ENCODE peak calls at places on chromosomes 12 and 14, in eight cellular contexts. One of them, this sample, is unnamed.

GRCh38 chr14:73786942-73787759 is 64.5 kb upstream of the PTGR2 start:
- DNase-seq in Peyer's patch: peak; percentile 86
- DNase-seq in prostate gland: peak; percentile 46
- DNase-seq in esophagus squamous epithelium: no peak
- DNase-seq in ovary: peak; percentile 81
- DNase-seq in heart left ventricle: peak; percentile 70
- DNase-seq in endothelial cell of umbilical vein: peak; percentile 37
- DNase-seq in GM12891: no peak
- DNase-seq in this sample: no peak

GRCh38 chr14:78319411-78319810 is 149.2 kb downstream of the NRXN3 start:
- DNase-seq in Peyer's patch: no peak
- DNase-seq in prostate gland: no peak
- DNase-seq in esophagus squamous epithelium: no peak
- DNase-seq in ovary: no peak
- DNase-seq in heart left ventricle: no peak
- DNase-seq in endothelial cell of umbilical vein: no peak
- DNase-seq in GM12891: no peak
- DNase-seq in this sample: no peak

GRCh38 chr12:4719821-4720636 is at the start of gene GALNT8:
- DNase-seq in Peyer's patch: peak; percentile 68
- DNase-seq in prostate gland: no peak
- DNase-seq in esophagus squamous epithelium: no peak
- DNase-seq in ovary: no peak
- DNase-seq in heart left ventricle: no peak
- DNase-seq in endothelial cell of umbilical vein: peak; percentile 11
- DNase-seq in GM12891: no peak
- DNase-seq in this sample: no peak

GRCh38 chr12:112381421-112381897 is 772 bp downstream of the HECTD4 start:
- DNase-seq in Peyer's patch: peak; percentile 51
- DNase-seq in prostate gland: peak; percentile 20
- DNase-seq in esophagus squamous epithelium: no peak
- DNase-seq in ovary: peak; percentile 51
- DNase-seq in heart left ventricle: no peak
- DNase-seq in endothelial cell of umbilical vein: peak; percentile 22
- DNase-seq in GM12891: peak; percentile 55
- DNase-seq in this sample: no peak

GRCh38 chr14:32662234-32662633 is 276.4 kb upstream of the NPAS3 start:
- DNase-seq in Peyer's patch: no peak
- DNase-seq in prostate gland: no peak
- DNase-seq in esophagus squamous epithelium: no peak
- DNase-seq in ovary: no peak
- DNase-seq in heart left ventricle: no peak
- DNase-seq in endothelial cell of umbilical vein: no peak
- DNase-seq in GM12891: no peak
- DNase-seq in this sample: no peak

GRCh38 chr14:24372701-24373416 is 4.9 kb downstream of the NFATC4 start:
- DNase-seq in Peyer's patch: no peak
- DNase-seq in prostate gland: no peak
- DNase-seq in esophagus squamous epithelium: no peak
- DNase-seq in ovary: no peak
- DNase-seq in heart left ventricle: peak; percentile 82
- DNase-seq in endothelial cell of umbilical vein: no peak
- DNase-seq in GM12891: no peak
- DNase-seq in this sample: no peak

GRCh38 chr14:52923902-52924575 is 26.8 kb downstream of the FERMT2 start:
- DNase-seq in Peyer's patch: no peak
- DNase-seq in prostate gland: no peak
- DNase-seq in esophagus squamous epithelium: no peak
- DNase-seq in ovary: no peak
- DNase-seq in heart left ventricle: no peak
- DNase-seq in endothelial cell of umbilical vein: no peak
- DNase-seq in GM12891: no peak
- DNase-seq in this sample: no peak

GRCh38 chr12:28191690-28192089 is 1.4 kb downstream of the CCDC91 start:
- DNase-seq in Peyer's patch: no peak
- DNase-seq in prostate gland: no peak
- DNase-seq in esophagus squamous epithelium: no peak
- DNase-seq in ovary: no peak
- DNase-seq in heart left ventricle: no peak
- DNase-seq in endothelial cell of umbilical vein: peak; percentile 4
- DNase-seq in GM12891: no peak
- DNase-seq in this sample: peak; percentile 48

GRCh38 chr14:44778562-44778961 is 183.2 kb downstream of the KLHL28 start:
- DNase-seq in Peyer's patch: no peak
- DNase-seq in prostate gland: no peak
- DNase-seq in esophagus squamous epithelium: no peak
- DNase-seq in ovary: no peak
- DNase-seq in heart left ventricle: peak; percentile 24
- DNase-seq in endothelial cell of umbilical vein: no peak
- DNase-seq in GM12891: no peak
- DNase-seq in this sample: no peak

GRCh38 chr12:49026678-49027480 is 8.3 kb upstream of the PRKAG1 start:
- DNase-seq in Peyer's patch: peak; percentile 54
- DNase-seq in prostate gland: no peak
- DNase-seq in esophagus squamous epithelium: no peak
- DNase-seq in ovary: no peak
- DNase-seq in heart left ventricle: no peak
- DNase-seq in endothelial cell of umbilical vein: no peak
- DNase-seq in GM12891: no peak
- DNase-seq in this sample: no peak

GRCh38 chr14:74546416-74546815 is 52.9 kb downstream of the ISCA2 start:
- DNase-seq in Peyer's patch: no peak
- DNase-seq in prostate gland: no peak
- DNase-seq in esophagus squamous epithelium: no peak
- DNase-seq in ovary: no peak
- DNase-seq in heart left ventricle: no peak
- DNase-seq in endothelial cell of umbilical vein: no peak
- DNase-seq in GM12891: no peak
- DNase-seq in this sample: no peak

GRCh38 chr12:59823535-59823934 is 227.7 kb downstream of the SLC16A7 start:
- DNase-seq in Peyer's patch: no peak
- DNase-seq in prostate gland: no peak
- DNase-seq in esophagus squamous epithelium: no peak
- DNase-seq in ovary: no peak
- DNase-seq in heart left ventricle: no peak
- DNase-seq in endothelial cell of umbilical vein: no peak
- DNase-seq in GM12891: no peak
- DNase-seq in this sample: no peak

GRCh38 chr14:79573486-79573885 is 637.8 kb downstream of the DIO2 start:
- DNase-seq in Peyer's patch: no peak
- DNase-seq in prostate gland: no peak
- DNase-seq in esophagus squamous epithelium: no peak
- DNase-seq in ovary: no peak
- DNase-seq in heart left ventricle: no peak
- DNase-seq in endothelial cell of umbilical vein: no peak
- DNase-seq in GM12891: no peak
- DNase-seq in this sample: no peak

GRCh38 chr14:22463763-22464173 is 125.3 kb downstream of the DAD1 start:
- DNase-seq in Peyer's patch: no peak
- DNase-seq in prostate gland: no peak
- DNase-seq in esophagus squamous epithelium: no peak
- DNase-seq in ovary: no peak
- DNase-seq in heart left ventricle: no peak
- DNase-seq in endothelial cell of umbilical vein: no peak
- DNase-seq in GM12891: no peak
- DNase-seq in this sample: no peak

GRCh38 chr12:123532021-123532420 is 1.5 kb downstream of the RILPL1 start:
- DNase-seq in Peyer's patch: peak; percentile 56
- DNase-seq in prostate gland: no peak
- DNase-seq in esophagus squamous epithelium: no peak
- DNase-seq in ovary: no peak
- DNase-seq in heart left ventricle: no peak
- DNase-seq in endothelial cell of umbilical vein: peak; percentile 85
- DNase-seq in GM12891: peak; percentile 44
- DNase-seq in this sample: no peak

DNA sequence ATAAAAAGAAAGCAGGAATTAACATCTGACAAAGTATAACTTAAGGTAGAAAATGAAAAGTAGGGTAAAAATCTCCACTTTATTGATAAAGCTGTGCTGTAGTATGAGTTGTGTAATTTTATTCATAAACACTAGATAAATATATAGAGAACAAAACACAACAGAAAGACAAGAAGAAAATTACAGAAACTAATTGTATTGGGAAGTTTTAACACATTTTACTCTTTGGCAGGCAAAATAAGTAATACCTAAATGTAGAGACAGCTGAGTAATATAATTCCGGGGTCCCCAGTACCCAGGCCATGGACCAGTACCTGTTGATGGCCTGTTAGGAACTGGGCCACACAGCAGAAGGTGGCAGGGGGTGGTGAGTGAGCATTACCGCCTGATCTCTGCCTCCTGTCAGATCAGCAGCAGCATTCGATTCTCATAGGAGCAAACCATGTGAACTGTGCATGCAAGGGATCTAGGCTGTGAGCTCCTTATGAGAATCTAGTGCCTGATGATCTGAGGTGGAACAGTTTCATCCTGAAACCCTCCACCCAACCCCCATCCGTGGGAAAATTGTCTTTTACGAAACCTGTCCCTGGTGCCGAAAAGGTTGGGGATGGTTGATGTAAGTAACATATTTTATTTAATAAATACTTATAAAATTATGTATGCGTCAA is 84.4 kb upstream of the ETV6 start:
- DNase-seq in Peyer's patch: no peak
- DNase-seq in prostate gland: no peak
- DNase-seq in esophagus squamous epithelium: no peak
- DNase-seq in ovary: no peak
- DNase-seq in heart left ventricle: no peak
- DNase-seq in endothelial cell of umbilical vein: no peak
- DNase-seq in GM12891: no peak
- DNase-seq in this sample: no peak
- TF ChIP-seq POLR2A in Peyer's patch: no peak
- TF ChIP-seq POLR2A in prostate gland: no peak
- TF ChIP-seq POLR2A in esophagus squamous epithelium: no peak
- TF ChIP-seq POLR2A in ovary: no peak
- TF ChIP-seq POLR2A in heart left ventricle: no peak
- TF ChIP-seq POLR2A in endothelial cell of umbilical vein: no peak
- TF ChIP-seq POLR2A in GM12891: peak; percentile 74
- TF ChIP-seq POLR2A in this sample: no peak

DNA sequence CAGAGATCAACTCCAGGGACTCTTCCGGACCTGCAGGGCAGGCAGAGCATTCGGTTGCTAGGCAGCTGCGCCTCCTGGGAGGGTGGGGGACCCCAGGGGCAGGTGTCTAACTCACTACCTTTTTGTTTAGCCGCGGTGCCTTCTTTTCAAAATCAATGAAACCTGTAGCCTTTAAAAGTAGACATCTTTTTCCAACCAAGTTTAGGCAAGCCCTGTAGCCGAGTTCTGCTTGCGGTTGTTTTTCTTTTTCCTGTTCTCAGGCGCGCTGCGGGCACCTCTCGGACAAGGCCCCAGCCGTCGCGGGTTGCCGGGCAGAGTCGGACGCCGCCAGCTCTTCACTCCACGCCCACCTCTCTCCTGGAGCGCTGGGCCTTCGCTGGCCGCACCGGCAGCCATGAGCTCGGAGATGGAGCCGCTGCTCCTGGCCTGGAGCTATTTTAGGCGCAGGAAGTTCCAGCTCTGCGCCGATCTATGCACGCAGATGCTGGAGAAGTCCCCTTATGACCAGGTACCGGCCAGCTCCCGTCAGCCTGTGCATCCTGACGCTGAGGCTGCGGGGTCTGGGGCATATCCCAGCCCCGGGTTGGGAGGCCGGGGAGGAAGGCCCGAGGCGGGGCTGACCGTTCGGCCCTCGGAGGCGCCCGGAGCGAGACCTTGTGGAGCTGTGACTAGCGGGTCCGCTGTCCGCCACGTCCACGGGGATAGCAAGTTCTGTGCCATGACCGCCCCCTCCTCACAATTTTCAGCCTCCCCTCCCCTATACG is at the start of gene TTC8:
- DNase-seq in Peyer's patch: peak; percentile 92
- DNase-seq in prostate gland: peak; percentile 85
- DNase-seq in esophagus squamous epithelium: peak; percentile 50
- DNase-seq in ovary: peak; percentile 93
- DNase-seq in heart left ventricle: peak; percentile 93
- DNase-seq in endothelial cell of umbilical vein: peak; percentile 92
- DNase-seq in GM12891: peak; percentile 73
- DNase-seq in this sample: peak; percentile 88
- TF ChIP-seq POLR2A in Peyer's patch: peak; percentile 42
- TF ChIP-seq POLR2A in prostate gland: peak; percentile 52
- TF ChIP-seq POLR2A in esophagus squamous epithelium: no peak
- TF ChIP-seq POLR2A in ovary: peak; percentile 90
- TF ChIP-seq POLR2A in heart left ventricle: no peak
- TF ChIP-seq POLR2A in endothelial cell of umbilical vein: peak; percentile 96
- TF ChIP-seq POLR2A in GM12891: peak; percentile 36
- TF ChIP-seq POLR2A in this sample: no peak

DNA sequence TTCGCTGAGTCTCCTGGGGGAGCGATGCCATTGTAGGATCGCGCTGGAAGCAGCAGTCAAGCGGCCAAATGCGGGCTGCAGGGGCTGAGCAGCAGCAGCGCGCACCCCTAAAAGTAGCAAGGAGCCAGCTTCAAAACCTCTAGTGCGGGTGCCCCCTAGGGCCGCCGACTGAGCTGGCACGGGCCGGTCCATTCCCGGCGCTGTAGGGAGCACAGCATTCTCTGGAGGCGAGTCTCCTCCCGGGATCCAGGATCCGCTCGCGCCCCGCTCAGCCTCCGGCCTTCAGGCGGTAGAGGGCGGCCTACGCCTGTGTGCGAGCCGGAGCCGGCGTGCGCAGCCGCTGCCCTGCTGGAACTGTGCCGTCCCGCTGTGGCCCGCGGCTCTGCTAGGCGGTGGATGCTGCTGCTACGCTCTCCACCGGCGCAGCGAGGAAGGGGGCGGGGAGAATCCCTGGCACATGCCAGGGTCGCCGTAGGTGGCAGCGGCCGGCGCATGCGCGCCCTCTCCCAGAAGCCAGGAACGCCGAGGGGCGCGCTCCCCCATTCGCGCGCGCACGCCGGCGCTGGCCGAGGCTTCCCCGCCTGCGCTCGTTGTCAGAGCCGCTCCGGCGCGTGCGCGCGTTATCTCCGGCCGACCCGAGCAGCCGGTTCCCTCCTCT is at the start of gene FUT8:
- DNase-seq in Peyer's patch: peak; percentile 98
- DNase-seq in prostate gland: peak; percentile 95
- DNase-seq in esophagus squamous epithelium: peak; percentile 59
- DNase-seq in ovary: peak; percentile 98
- DNase-seq in heart left ventricle: peak; percentile 96
- DNase-seq in endothelial cell of umbilical vein: peak; percentile 98
- DNase-seq in GM12891: peak; percentile 61
- DNase-seq in this sample: peak; percentile 95
- TF ChIP-seq POLR2A in Peyer's patch: peak; percentile 88
- TF ChIP-seq POLR2A in prostate gland: peak; percentile 80
- TF ChIP-seq POLR2A in esophagus squamous epithelium: no peak
- TF ChIP-seq POLR2A in ovary: peak; percentile 31
- TF ChIP-seq POLR2A in heart left ventricle: no peak
- TF ChIP-seq POLR2A in endothelial cell of umbilical vein: peak; percentile 86
- TF ChIP-seq POLR2A in GM12891: no peak
- TF ChIP-seq POLR2A in this sample: peak; percentile 62

DNA sequence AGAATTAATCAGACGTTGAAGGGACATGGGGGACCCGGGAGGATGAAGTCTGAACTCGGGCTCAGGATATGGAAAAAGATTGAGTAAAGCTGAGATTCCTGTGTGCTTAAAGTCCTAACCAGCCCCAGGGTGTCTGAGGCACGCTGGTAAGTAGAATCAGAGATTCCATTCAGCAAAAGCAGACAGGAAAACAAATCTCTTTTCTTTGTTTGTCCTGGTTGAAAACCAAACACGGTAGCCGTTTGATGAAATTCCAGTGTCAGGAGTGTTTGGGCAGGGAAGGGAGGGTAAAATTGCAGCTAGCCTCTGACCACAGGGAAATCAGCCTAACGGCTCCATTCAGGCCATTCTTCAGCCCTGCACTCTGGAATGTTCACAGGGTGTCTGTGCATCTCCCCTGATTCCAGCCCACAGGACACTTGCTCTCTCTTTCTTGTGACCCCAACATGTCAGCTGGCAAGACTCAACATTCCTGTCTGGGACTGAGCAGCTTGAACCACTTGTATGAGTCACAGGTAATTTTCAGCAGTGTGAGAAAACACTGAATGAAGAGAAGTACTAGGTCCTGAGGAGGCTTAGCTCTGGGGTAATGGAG is 31.0 kb downstream of the NINJ2 start:
- DNase-seq in Peyer's patch: no peak
- DNase-seq in prostate gland: peak; percentile 30
- DNase-seq in esophagus squamous epithelium: no peak
- DNase-seq in ovary: no peak
- DNase-seq in heart left ventricle: peak; percentile 58
- DNase-seq in endothelial cell of umbilical vein: peak; percentile 91
- DNase-seq in GM12891: no peak
- DNase-seq in this sample: peak; percentile 52
- TF ChIP-seq POLR2A in Peyer's patch: no peak
- TF ChIP-seq POLR2A in prostate gland: no peak
- TF ChIP-seq POLR2A in esophagus squamous epithelium: no peak
- TF ChIP-seq POLR2A in ovary: no peak
- TF ChIP-seq POLR2A in heart left ventricle: no peak
- TF ChIP-seq POLR2A in endothelial cell of umbilical vein: no peak
- TF ChIP-seq POLR2A in GM12891: no peak
- TF ChIP-seq POLR2A in this sample: no peak